ENCODE peak calls at places on chromosomes 2 and 18, in nine cellular contexts. One of them, this sample, is unnamed.

GRCh38 chr2:105038383-105039061 is 653 bp downstream of the MRPS9 start:
- DNase-seq in nephron progenitor cell: no peak
- DNase-seq in fibroblast of villous mesenchyme: peak
- DNase-seq in PC-9: no peak
- DNase-seq in GM13976: no peak
- DNase-seq in cardiac muscle cell: no peak
- DNase-seq in brain microvascular endothelial cell: no peak
- DNase-seq in Calu3: no peak
- DNase-seq in epithelial cell of proximal tubule: no peak
- DNase-seq in this sample: no peak

GRCh38 chr2:12705230-12705629 is 11.5 kb upstream of the TRIB2 start:
- DNase-seq in nephron progenitor cell: no peak
- DNase-seq in fibroblast of villous mesenchyme: peak
- DNase-seq in PC-9: no peak
- DNase-seq in GM13976: no peak
- DNase-seq in cardiac muscle cell: no peak
- DNase-seq in brain microvascular endothelial cell: no peak
- DNase-seq in Calu3: no peak
- DNase-seq in epithelial cell of proximal tubule: no peak
- DNase-seq in this sample: no peak

GRCh38 chr2:141348481-141348880 is 782.3 kb downstream of the LRP1B start:
- DNase-seq in nephron progenitor cell: no peak
- DNase-seq in fibroblast of villous mesenchyme: peak
- DNase-seq in PC-9: no peak
- DNase-seq in GM13976: no peak
- DNase-seq in cardiac muscle cell: no peak
- DNase-seq in brain microvascular endothelial cell: no peak
- DNase-seq in Calu3: no peak
- DNase-seq in epithelial cell of proximal tubule: no peak
- DNase-seq in this sample: no peak

GRCh38 chr2:155125585-155126230 is 427.2 kb downstream of the KCNJ3 start:
- DNase-seq in nephron progenitor cell: no peak
- DNase-seq in fibroblast of villous mesenchyme: no peak
- DNase-seq in PC-9: no peak
- DNase-seq in GM13976: no peak
- DNase-seq in cardiac muscle cell: no peak
- DNase-seq in brain microvascular endothelial cell: no peak
- DNase-seq in Calu3: no peak
- DNase-seq in epithelial cell of proximal tubule: no peak
- DNase-seq in this sample: no peak

GRCh38 chr2:224579411-224579810 is 5.8 kb downstream of the CUL3 start:
- DNase-seq in nephron progenitor cell: no peak
- DNase-seq in fibroblast of villous mesenchyme: peak
- DNase-seq in PC-9: no peak
- DNase-seq in GM13976: no peak
- DNase-seq in cardiac muscle cell: peak
- DNase-seq in brain microvascular endothelial cell: no peak
- DNase-seq in Calu3: no peak
- DNase-seq in epithelial cell of proximal tubule: no peak
- DNase-seq in this sample: no peak

GRCh38 chr18:79572848-79573451 is 106.7 kb upstream of the CTDP1 start:
- DNase-seq in nephron progenitor cell: no peak
- DNase-seq in fibroblast of villous mesenchyme: no peak
- DNase-seq in PC-9: no peak
- DNase-seq in GM13976: no peak
- DNase-seq in cardiac muscle cell: no peak
- DNase-seq in brain microvascular endothelial cell: no peak
- DNase-seq in Calu3: no peak
- DNase-seq in epithelial cell of proximal tubule: no peak
- DNase-seq in this sample: no peak

GRCh38 chr2:109480486-109481195 is 133.1 kb downstream of the SEPTIN10 start:
- DNase-seq in nephron progenitor cell: no peak
- DNase-seq in fibroblast of villous mesenchyme: no peak
- DNase-seq in PC-9: no peak
- DNase-seq in GM13976: no peak
- DNase-seq in cardiac muscle cell: no peak
- DNase-seq in brain microvascular endothelial cell: no peak
- DNase-seq in Calu3: no peak
- DNase-seq in epithelial cell of proximal tubule: no peak
- DNase-seq in this sample: no peak

GRCh38 chr2:8576525-8577157 is 105.2 kb upstream of the ID2 start:
- DNase-seq in nephron progenitor cell: no peak
- DNase-seq in fibroblast of villous mesenchyme: no peak
- DNase-seq in PC-9: peak
- DNase-seq in GM13976: peak
- DNase-seq in cardiac muscle cell: no peak
- DNase-seq in brain microvascular endothelial cell: no peak
- DNase-seq in Calu3: no peak
- DNase-seq in epithelial cell of proximal tubule: no peak
- DNase-seq in this sample: no peak

GRCh38 chr2:164028764-164029534 is 293.1 kb upstream of the FIGN start:
- DNase-seq in nephron progenitor cell: no peak
- DNase-seq in fibroblast of villous mesenchyme: no peak
- DNase-seq in PC-9: no peak
- DNase-seq in GM13976: no peak
- DNase-seq in cardiac muscle cell: no peak
- DNase-seq in brain microvascular endothelial cell: no peak
- DNase-seq in Calu3: no peak
- DNase-seq in epithelial cell of proximal tubule: peak
- DNase-seq in this sample: no peak

GRCh38 chr2:202982779-202983491 is 31.7 kb upstream of the NBEAL1 start:
- DNase-seq in nephron progenitor cell: no peak
- DNase-seq in fibroblast of villous mesenchyme: no peak
- DNase-seq in PC-9: no peak
- DNase-seq in GM13976: no peak
- DNase-seq in cardiac muscle cell: no peak
- DNase-seq in brain microvascular endothelial cell: no peak
- DNase-seq in Calu3: no peak
- DNase-seq in epithelial cell of proximal tubule: no peak
- DNase-seq in this sample: no peak

GRCh38 chr2:235224410-235224809 is 269.4 kb upstream of the AGAP1 start:
- DNase-seq in nephron progenitor cell: no peak
- DNase-seq in fibroblast of villous mesenchyme: no peak
- DNase-seq in PC-9: no peak
- DNase-seq in GM13976: no peak
- DNase-seq in cardiac muscle cell: no peak
- DNase-seq in brain microvascular endothelial cell: no peak
- DNase-seq in Calu3: no peak
- DNase-seq in epithelial cell of proximal tubule: no peak
- DNase-seq in this sample: no peak

GRCh38 chr2:205734436-205734835 is 52.1 kb downstream of the NRP2 start:
- DNase-seq in nephron progenitor cell: no peak
- DNase-seq in fibroblast of villous mesenchyme: peak
- DNase-seq in PC-9: peak
- DNase-seq in GM13976: no peak
- DNase-seq in cardiac muscle cell: peak
- DNase-seq in brain microvascular endothelial cell: peak
- DNase-seq in Calu3: no peak
- DNase-seq in epithelial cell of proximal tubule: no peak
- DNase-seq in this sample: no peak

GRCh38 chr2:158042245-158042644 is 59.4 kb upstream of the UPP2 start:
- DNase-seq in nephron progenitor cell: no peak
- DNase-seq in fibroblast of villous mesenchyme: no peak
- DNase-seq in PC-9: no peak
- DNase-seq in GM13976: no peak
- DNase-seq in cardiac muscle cell: peak
- DNase-seq in brain microvascular endothelial cell: no peak
- DNase-seq in Calu3: no peak
- DNase-seq in epithelial cell of proximal tubule: no peak
- DNase-seq in this sample: no peak

GRCh38 chr18:45976581-45977373 is 9.6 kb upstream of the EPG5 start:
- DNase-seq in nephron progenitor cell: no peak
- DNase-seq in fibroblast of villous mesenchyme: peak
- DNase-seq in PC-9: no peak
- DNase-seq in GM13976: no peak
- DNase-seq in cardiac muscle cell: no peak
- DNase-seq in brain microvascular endothelial cell: no peak
- DNase-seq in Calu3: no peak
- DNase-seq in epithelial cell of proximal tubule: no peak
- DNase-seq in this sample: no peak

GRCh38 chr18:25669741-25670140 is 317.8 kb upstream of the ZNF521 start:
- DNase-seq in nephron progenitor cell: no peak
- DNase-seq in fibroblast of villous mesenchyme: peak
- DNase-seq in PC-9: no peak
- DNase-seq in GM13976: no peak
- DNase-seq in cardiac muscle cell: no peak
- DNase-seq in brain microvascular endothelial cell: peak
- DNase-seq in Calu3: no peak
- DNase-seq in epithelial cell of proximal tubule: no peak
- DNase-seq in this sample: no peak

GRCh38 chr2:39304729-39305128 is 61.0 kb upstream of the CDKL4 start:
- DNase-seq in nephron progenitor cell: no peak
- DNase-seq in fibroblast of villous mesenchyme: peak
- DNase-seq in PC-9: no peak
- DNase-seq in GM13976: no peak
- DNase-seq in cardiac muscle cell: no peak
- DNase-seq in brain microvascular endothelial cell: no peak
- DNase-seq in Calu3: no peak
- DNase-seq in epithelial cell of proximal tubule: no peak
- DNase-seq in this sample: no peak

GRCh38 chr2:86193901-86194567 is 1.2 kb downstream of the IMMT start:
- DNase-seq in nephron progenitor cell: no peak
- DNase-seq in fibroblast of villous mesenchyme: no peak
- DNase-seq in PC-9: no peak
- DNase-seq in GM13976: no peak
- DNase-seq in cardiac muscle cell: no peak
- DNase-seq in brain microvascular endothelial cell: no peak
- DNase-seq in Calu3: no peak
- DNase-seq in epithelial cell of proximal tubule: no peak
- DNase-seq in this sample: no peak
- TF ChIP-seq CTCF in nephron progenitor cell: no peak
- TF ChIP-seq CTCF in fibroblast of villous mesenchyme: no peak
- TF ChIP-seq CTCF in PC-9: no peak
- TF ChIP-seq CTCF in GM13976: no peak
- TF ChIP-seq CTCF in cardiac muscle cell: no peak
- TF ChIP-seq CTCF in brain microvascular endothelial cell: peak
- TF ChIP-seq CTCF in Calu3: no peak
- TF ChIP-seq CTCF in epithelial cell of proximal tubule: no peak
- TF ChIP-seq CTCF in this sample: no peak

GRCh38 chr2:71281950-71282349 is 49.6 kb upstream of the ZNF638 start:
- DNase-seq in nephron progenitor cell: no peak
- DNase-seq in fibroblast of villous mesenchyme: no peak
- DNase-seq in PC-9: no peak
- DNase-seq in GM13976: no peak
- DNase-seq in cardiac muscle cell: no peak
- DNase-seq in brain microvascular endothelial cell: no peak
- DNase-seq in Calu3: no peak
- DNase-seq in epithelial cell of proximal tubule: no peak
- DNase-seq in this sample: no peak

GRCh38 chr2:71283131-71283530 is 48.5 kb upstream of the ZNF638 start:
- DNase-seq in nephron progenitor cell: no peak
- DNase-seq in fibroblast of villous mesenchyme: no peak
- DNase-seq in PC-9: no peak
- DNase-seq in GM13976: no peak
- DNase-seq in cardiac muscle cell: no peak
- DNase-seq in brain microvascular endothelial cell: no peak
- DNase-seq in Calu3: no peak
- DNase-seq in epithelial cell of proximal tubule: no peak
- DNase-seq in this sample: no peak

GRCh38 chr2:71285706-71286105 is 45.9 kb upstream of the ZNF638 start:
- DNase-seq in nephron progenitor cell: no peak
- DNase-seq in fibroblast of villous mesenchyme: no peak
- DNase-seq in PC-9: no peak
- DNase-seq in GM13976: no peak
- DNase-seq in cardiac muscle cell: no peak
- DNase-seq in brain microvascular endothelial cell: no peak
- DNase-seq in Calu3: no peak
- DNase-seq in epithelial cell of proximal tubule: no peak
- DNase-seq in this sample: no peak

GRCh38 chr2:71277536-71278103 is 50.7 kb upstream of the PAIP2B start:
- DNase-seq in nephron progenitor cell: peak
- DNase-seq in fibroblast of villous mesenchyme: peak
- DNase-seq in PC-9: peak
- DNase-seq in GM13976: peak
- DNase-seq in cardiac muscle cell: peak
- DNase-seq in brain microvascular endothelial cell: peak
- DNase-seq in Calu3: peak
- DNase-seq in epithelial cell of proximal tubule: no peak
- DNase-seq in this sample: peak

GRCh38 chr2:71282493-71282892 is 49.1 kb upstream of the ZNF638 start:
- DNase-seq in nephron progenitor cell: no peak
- DNase-seq in fibroblast of villous mesenchyme: peak
- DNase-seq in PC-9: no peak
- DNase-seq in GM13976: no peak
- DNase-seq in cardiac muscle cell: peak
- DNase-seq in brain microvascular endothelial cell: no peak
- DNase-seq in Calu3: no peak
- DNase-seq in epithelial cell of proximal tubule: no peak
- DNase-seq in this sample: no peak
- TF ChIP-seq CTCF in nephron progenitor cell: no peak
- TF ChIP-seq CTCF in fibroblast of villous mesenchyme: peak
- TF ChIP-seq CTCF in PC-9: no peak
- TF ChIP-seq CTCF in GM13976: no peak
- TF ChIP-seq CTCF in cardiac muscle cell: peak
- TF ChIP-seq CTCF in brain microvascular endothelial cell: peak
- TF ChIP-seq CTCF in Calu3: no peak
- TF ChIP-seq CTCF in epithelial cell of proximal tubule: peak
- TF ChIP-seq CTCF in this sample: peak

DNA sequence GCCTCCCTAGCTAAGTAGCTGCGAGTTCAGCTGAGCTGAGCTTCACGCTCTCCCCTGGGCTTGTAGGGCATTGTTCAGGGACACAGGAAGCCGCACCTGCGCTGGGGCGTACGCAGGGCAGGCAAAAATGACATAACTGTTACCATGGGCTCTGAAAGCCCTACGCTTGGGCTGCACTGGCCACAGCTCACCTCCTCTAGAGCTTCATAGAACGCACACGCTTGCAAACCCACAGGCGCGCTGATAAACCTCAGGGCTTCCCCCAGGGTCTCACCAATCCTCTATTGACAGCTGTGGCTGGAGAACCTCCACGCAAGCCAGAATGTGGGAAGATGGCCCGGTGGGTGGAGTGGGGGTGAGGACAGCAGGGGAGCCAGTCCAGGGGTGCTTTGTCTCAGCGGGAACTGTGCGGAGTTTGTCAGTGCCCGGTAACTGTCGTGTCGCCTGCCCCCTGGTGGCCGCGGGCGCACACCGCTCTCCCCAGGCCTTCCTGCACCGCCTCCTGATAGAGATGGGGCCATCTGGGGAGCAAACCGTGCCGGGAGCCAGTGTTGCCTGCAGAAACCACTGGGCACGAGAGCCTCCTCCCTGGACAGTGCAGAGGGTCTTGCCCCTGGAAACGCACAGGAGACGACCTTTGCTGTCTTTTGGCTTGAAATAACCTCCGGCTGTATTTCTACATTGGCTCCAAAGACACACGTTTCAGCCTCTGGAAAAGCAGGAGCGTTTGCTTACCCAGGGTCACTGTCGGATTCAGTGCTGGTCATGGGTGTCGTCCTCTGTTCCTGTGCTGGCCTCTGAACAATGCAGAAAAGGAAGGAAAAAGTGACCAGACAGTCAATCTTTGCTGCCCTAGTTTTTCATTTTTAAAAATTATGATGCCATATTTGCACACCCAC is 17.0 kb upstream of the CIDEA start:
- DNase-seq in nephron progenitor cell: peak
- DNase-seq in fibroblast of villous mesenchyme: peak
- DNase-seq in PC-9: no peak
- DNase-seq in GM13976: peak
- DNase-seq in cardiac muscle cell: peak
- DNase-seq in brain microvascular endothelial cell: peak
- DNase-seq in Calu3: peak
- DNase-seq in epithelial cell of proximal tubule: no peak
- DNase-seq in this sample: peak
- TF ChIP-seq CTCF in nephron progenitor cell: peak
- TF ChIP-seq CTCF in fibroblast of villous mesenchyme: peak
- TF ChIP-seq CTCF in PC-9: peak
- TF ChIP-seq CTCF in GM13976: peak
- TF ChIP-seq CTCF in cardiac muscle cell: peak
- TF ChIP-seq CTCF in brain microvascular endothelial cell: peak
- TF ChIP-seq CTCF in Calu3: peak
- TF ChIP-seq CTCF in epithelial cell of proximal tubule: peak
- TF ChIP-seq CTCF in this sample: peak

GRCh38 chr2:239064891-239065290 is 217.0 kb downstream of the TWIST2 start:
- DNase-seq in nephron progenitor cell: no peak
- DNase-seq in fibroblast of villous mesenchyme: no peak
- DNase-seq in PC-9: no peak
- DNase-seq in GM13976: no peak
- DNase-seq in cardiac muscle cell: no peak
- DNase-seq in brain microvascular endothelial cell: no peak
- DNase-seq in Calu3: no peak
- DNase-seq in epithelial cell of proximal tubule: no peak
- DNase-seq in this sample: no peak
- TF ChIP-seq CTCF in nephron progenitor cell: no peak
- TF ChIP-seq CTCF in fibroblast of villous mesenchyme: no peak
- TF ChIP-seq CTCF in PC-9: no peak
- TF ChIP-seq CTCF in GM13976: no peak
- TF ChIP-seq CTCF in cardiac muscle cell: no peak
- TF ChIP-seq CTCF in brain microvascular endothelial cell: no peak
- TF ChIP-seq CTCF in Calu3: no peak
- TF ChIP-seq CTCF in epithelial cell of proximal tubule: no peak
- TF ChIP-seq CTCF in this sample: no peak